ENCODE peak calls at places on chromosome 1, in eight cellular contexts. One of them, this sample, is unnamed.

GRCh38 chr1:32361674-32362473 is 411 bp downstream of the FAM229A start:
- DNase-seq in OCI-LY7: no peak
- DNase-seq in fibroblast of mammary gland: peak; percentile 34
- DNase-seq in CD4-positive, alpha-beta T cell: no peak
- DNase-seq in omental fat pad: no peak
- DNase-seq in heart left ventricle: peak; percentile 79
- DNase-seq in cardiac muscle cell: peak; percentile 62
- DNase-seq in GM20000: peak; percentile 74
- DNase-seq in this sample: peak; percentile 47

GRCh38 chr1:59170659-59171058 is 126.2 kb upstream of the FGGY start:
- DNase-seq in OCI-LY7: no peak
- DNase-seq in fibroblast of mammary gland: no peak
- DNase-seq in heart left ventricle: no peak
- DNase-seq in cardiac muscle cell: no peak
- DNase-seq in omental fat pad: no peak
- DNase-seq in CD4-positive, alpha-beta T cell: no peak
- DNase-seq in GM20000: no peak
- DNase-seq in this sample: no peak

GRCh38 chr1:30914931-30915330 is 6.4 kb upstream of the SDC3 start:
- DNase-seq in omental fat pad: no peak
- DNase-seq in OCI-LY7: no peak
- DNase-seq in GM20000: no peak
- DNase-seq in fibroblast of mammary gland: no peak
- DNase-seq in cardiac muscle cell: no peak
- DNase-seq in CD4-positive, alpha-beta T cell: no peak
- DNase-seq in heart left ventricle: no peak
- DNase-seq in this sample: no peak

GRCh38 chr1:201791775-201792166 is 37.2 kb upstream of the IPO9 start:
- DNase-seq in OCI-LY7: no peak
- DNase-seq in omental fat pad: no peak
- DNase-seq in fibroblast of mammary gland: peak; percentile 77
- DNase-seq in CD4-positive, alpha-beta T cell: no peak
- DNase-seq in cardiac muscle cell: no peak
- DNase-seq in heart left ventricle: peak; percentile 75
- DNase-seq in GM20000: no peak
- DNase-seq in this sample: no peak

GRCh38 chr1:21247892-21248715 is 42.2 kb downstream of the ECE1 start:
- DNase-seq in OCI-LY7: no peak
- DNase-seq in heart left ventricle: no peak
- DNase-seq in CD4-positive, alpha-beta T cell: no peak
- DNase-seq in fibroblast of mammary gland: no peak
- DNase-seq in GM20000: no peak
- DNase-seq in cardiac muscle cell: no peak
- DNase-seq in omental fat pad: no peak
- DNase-seq in this sample: no peak

GRCh38 chr1:14765773-14766172 is 167.3 kb downstream of the KAZN start:
- DNase-seq in cardiac muscle cell: no peak
- DNase-seq in CD4-positive, alpha-beta T cell: no peak
- DNase-seq in fibroblast of mammary gland: no peak
- DNase-seq in GM20000: no peak
- DNase-seq in omental fat pad: no peak
- DNase-seq in OCI-LY7: no peak
- DNase-seq in heart left ventricle: no peak
- DNase-seq in this sample: no peak

GRCh38 chr1:24909388-24909898 is 20.6 kb downstream of the RUNX3 start:
- DNase-seq in fibroblast of mammary gland: peak; percentile 89
- DNase-seq in OCI-LY7: no peak
- DNase-seq in heart left ventricle: no peak
- DNase-seq in GM20000: no peak
- DNase-seq in omental fat pad: no peak
- DNase-seq in CD4-positive, alpha-beta T cell: no peak
- DNase-seq in cardiac muscle cell: peak; percentile 53
- DNase-seq in this sample: peak; percentile 51

GRCh38 chr1:211133393-211133840 is 531 bp downstream of the KCNH1 start:
- DNase-seq in cardiac muscle cell: peak; percentile 38
- DNase-seq in heart left ventricle: no peak
- DNase-seq in fibroblast of mammary gland: no peak
- DNase-seq in OCI-LY7: no peak
- DNase-seq in CD4-positive, alpha-beta T cell: peak; percentile 8
- DNase-seq in GM20000: no peak
- DNase-seq in omental fat pad: no peak
- DNase-seq in this sample: no peak

GRCh38 chr1:42925132-42925769 is 33.4 kb downstream of the SLC2A1 start:
- DNase-seq in GM20000: no peak
- DNase-seq in cardiac muscle cell: no peak
- DNase-seq in fibroblast of mammary gland: no peak
- DNase-seq in heart left ventricle: no peak
- DNase-seq in CD4-positive, alpha-beta T cell: no peak
- DNase-seq in OCI-LY7: no peak
- DNase-seq in omental fat pad: no peak
- DNase-seq in this sample: no peak

GRCh38 chr1:61552630-61553029 is 172.3 kb downstream of the TM2D1 start:
- DNase-seq in heart left ventricle: no peak
- DNase-seq in GM20000: no peak
- DNase-seq in cardiac muscle cell: no peak
- DNase-seq in omental fat pad: no peak
- DNase-seq in CD4-positive, alpha-beta T cell: no peak
- DNase-seq in OCI-LY7: no peak
- DNase-seq in fibroblast of mammary gland: no peak
- DNase-seq in this sample: no peak

GRCh38 chr1:21337931-21338567 is 47.8 kb upstream of the ECE1 start:
- DNase-seq in OCI-LY7: no peak
- DNase-seq in cardiac muscle cell: no peak
- DNase-seq in heart left ventricle: peak; percentile 86
- DNase-seq in GM20000: no peak
- DNase-seq in omental fat pad: peak; percentile 54
- DNase-seq in fibroblast of mammary gland: peak; percentile 89
- DNase-seq in CD4-positive, alpha-beta T cell: no peak
- DNase-seq in this sample: no peak

GRCh38 chr1:217139513-217139912 is 416.3 kb upstream of the ESRRG start:
- DNase-seq in cardiac muscle cell: peak; percentile 78
- DNase-seq in GM20000: no peak
- DNase-seq in heart left ventricle: no peak
- DNase-seq in OCI-LY7: no peak
- DNase-seq in CD4-positive, alpha-beta T cell: no peak
- DNase-seq in fibroblast of mammary gland: no peak
- DNase-seq in omental fat pad: no peak
- DNase-seq in this sample: no peak

GRCh38 chr1:167629681-167630567 is at the start of gene RCSD1:
- DNase-seq in heart left ventricle: peak; percentile 83
- DNase-seq in CD4-positive, alpha-beta T cell: peak; percentile 54
- DNase-seq in cardiac muscle cell: peak; percentile 79
- DNase-seq in omental fat pad: no peak
- DNase-seq in OCI-LY7: peak; percentile 76
- DNase-seq in GM20000: peak; percentile 85
- DNase-seq in fibroblast of mammary gland: no peak
- DNase-seq in this sample: peak; percentile 28

GRCh38 chr1:91751281-91751680 is 134.7 kb downstream of the TGFBR3 start:
- DNase-seq in fibroblast of mammary gland: peak; percentile 91
- DNase-seq in heart left ventricle: no peak
- DNase-seq in omental fat pad: no peak
- DNase-seq in CD4-positive, alpha-beta T cell: no peak
- DNase-seq in OCI-LY7: no peak
- DNase-seq in cardiac muscle cell: no peak
- DNase-seq in GM20000: no peak
- DNase-seq in this sample: no peak

GRCh38 chr1:64426691-64427090 is 43.2 kb upstream of the CACHD1 start:
- DNase-seq in heart left ventricle: no peak
- DNase-seq in omental fat pad: no peak
- DNase-seq in fibroblast of mammary gland: no peak
- DNase-seq in OCI-LY7: no peak
- DNase-seq in GM20000: no peak
- DNase-seq in CD4-positive, alpha-beta T cell: no peak
- DNase-seq in cardiac muscle cell: no peak
- DNase-seq in this sample: no peak

GRCh38 chr1:143691400-143691891 is 280.3 kb downstream of the FAM72C start:
- DNase-seq in GM20000: no peak
- DNase-seq in cardiac muscle cell: no peak
- DNase-seq in omental fat pad: no peak
- DNase-seq in fibroblast of mammary gland: peak; percentile 65
- DNase-seq in CD4-positive, alpha-beta T cell: no peak
- DNase-seq in OCI-LY7: no peak
- DNase-seq in heart left ventricle: no peak
- DNase-seq in this sample: no peak

GRCh38 chr1:64995316-64995715 is 29.0 kb upstream of the JAK1 start:
- DNase-seq in fibroblast of mammary gland: no peak
- DNase-seq in GM20000: no peak
- DNase-seq in heart left ventricle: no peak
- DNase-seq in omental fat pad: no peak
- DNase-seq in CD4-positive, alpha-beta T cell: no peak
- DNase-seq in cardiac muscle cell: no peak
- DNase-seq in OCI-LY7: no peak
- DNase-seq in this sample: no peak

GRCh38 chr1:115170396-115170795 is 81.1 kb upstream of the TSPAN2 start:
- DNase-seq in OCI-LY7: no peak
- DNase-seq in CD4-positive, alpha-beta T cell: no peak
- DNase-seq in omental fat pad: no peak
- DNase-seq in heart left ventricle: no peak
- DNase-seq in cardiac muscle cell: no peak
- DNase-seq in GM20000: no peak
- DNase-seq in fibroblast of mammary gland: no peak
- DNase-seq in this sample: no peak

GRCh38 chr1:196651637-196652215 is at the start of gene CFH:
- DNase-seq in cardiac muscle cell: no peak
- DNase-seq in OCI-LY7: no peak
- DNase-seq in GM20000: no peak
- DNase-seq in omental fat pad: no peak
- DNase-seq in heart left ventricle: no peak
- DNase-seq in CD4-positive, alpha-beta T cell: no peak
- DNase-seq in fibroblast of mammary gland: peak; percentile 81
- DNase-seq in this sample: no peak

GRCh38 chr1:90476994-90477393 is 240.1 kb downstream of the BARHL2 start:
- DNase-seq in heart left ventricle: no peak
- DNase-seq in fibroblast of mammary gland: no peak
- DNase-seq in CD4-positive, alpha-beta T cell: no peak
- DNase-seq in omental fat pad: no peak
- DNase-seq in cardiac muscle cell: no peak
- DNase-seq in OCI-LY7: no peak
- DNase-seq in GM20000: no peak
- DNase-seq in this sample: no peak

GRCh38 chr1:235532350-235532749 is 28.1 kb upstream of the B3GALNT2 start:
- DNase-seq in OCI-LY7: no peak
- DNase-seq in GM20000: no peak
- DNase-seq in omental fat pad: no peak
- DNase-seq in CD4-positive, alpha-beta T cell: no peak
- DNase-seq in fibroblast of mammary gland: peak; percentile 57
- DNase-seq in heart left ventricle: no peak
- DNase-seq in cardiac muscle cell: no peak
- DNase-seq in this sample: no peak

GRCh38 chr1:88890790-88891317 is 513 bp downstream of the GTF2B start:
- DNase-seq in cardiac muscle cell: peak; percentile 62
- DNase-seq in omental fat pad: no peak
- DNase-seq in CD4-positive, alpha-beta T cell: peak; percentile 21
- DNase-seq in heart left ventricle: no peak
- DNase-seq in OCI-LY7: peak; percentile 31
- DNase-seq in GM20000: peak; percentile 34
- DNase-seq in fibroblast of mammary gland: peak; percentile 44
- DNase-seq in this sample: peak; percentile 18

GRCh38 chr1:112522621-112523020 is 13.9 kb downstream of the WNT2B start:
- DNase-seq in CD4-positive, alpha-beta T cell: no peak
- DNase-seq in omental fat pad: no peak
- DNase-seq in fibroblast of mammary gland: peak; percentile 93
- DNase-seq in heart left ventricle: no peak
- DNase-seq in OCI-LY7: no peak
- DNase-seq in cardiac muscle cell: no peak
- DNase-seq in GM20000: no peak
- DNase-seq in this sample: no peak

GRCh38 chr1:205670611-205671430 is 9.5 kb downstream of the SLC45A3 start:
- DNase-seq in CD4-positive, alpha-beta T cell: no peak
- DNase-seq in omental fat pad: no peak
- DNase-seq in cardiac muscle cell: peak; percentile 47
- DNase-seq in heart left ventricle: no peak
- DNase-seq in GM20000: peak; percentile 38
- DNase-seq in fibroblast of mammary gland: no peak
- DNase-seq in OCI-LY7: no peak
- DNase-seq in this sample: no peak

GRCh38 chr1:115706774-115707425 is 61.6 kb downstream of the CASQ2 start:
- DNase-seq in heart left ventricle: no peak
- DNase-seq in fibroblast of mammary gland: peak; percentile 62
- DNase-seq in cardiac muscle cell: peak; percentile 89
- DNase-seq in OCI-LY7: peak; percentile 57
- DNase-seq in GM20000: peak; percentile 40
- DNase-seq in CD4-positive, alpha-beta T cell: no peak
- DNase-seq in omental fat pad: no peak
- DNase-seq in this sample: no peak

DNA sequence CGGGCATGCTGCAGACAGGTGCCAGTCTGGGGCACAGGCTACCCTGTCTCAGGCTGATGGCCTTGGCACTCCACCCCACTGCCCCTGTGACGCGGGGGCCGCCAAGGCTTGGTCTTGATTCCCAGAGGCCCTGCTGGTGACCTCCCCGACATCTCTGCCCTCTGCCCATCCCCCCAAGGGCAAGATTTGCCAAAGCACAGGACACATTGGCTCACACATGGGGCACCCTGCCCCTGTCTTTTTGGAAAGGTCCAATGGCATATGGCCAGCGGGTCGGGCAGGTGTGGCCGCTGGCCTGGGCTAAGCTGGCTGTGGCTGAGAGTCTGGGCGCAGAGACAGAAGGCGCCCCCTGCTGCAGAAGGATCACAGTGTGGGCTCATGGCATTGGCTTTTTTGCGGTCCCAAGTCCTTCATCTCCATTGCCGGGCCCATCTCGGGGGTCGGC is 4.6 kb downstream of the MIB2 start:
- DNase-seq in heart left ventricle: peak; percentile 65
- DNase-seq in omental fat pad: no peak
- DNase-seq in GM20000: no peak
- DNase-seq in cardiac muscle cell: no peak
- DNase-seq in fibroblast of mammary gland: no peak
- DNase-seq in OCI-LY7: peak; percentile 27
- DNase-seq in CD4-positive, alpha-beta T cell: no peak
- DNase-seq in this sample: no peak
- TF ChIP-seq CTCF in heart left ventricle: no peak
- TF ChIP-seq CTCF in omental fat pad: no peak
- TF ChIP-seq CTCF in GM20000: peak; percentile 7
- TF ChIP-seq CTCF in cardiac muscle cell: peak; percentile 37
- TF ChIP-seq CTCF in fibroblast of mammary gland: peak; percentile 24
- TF ChIP-seq CTCF in OCI-LY7: peak; percentile 71
- TF ChIP-seq CTCF in CD4-positive, alpha-beta T cell: no peak
- TF ChIP-seq CTCF in this sample: peak; percentile 24

GRCh38 chr1:159835862-159836518 is 9.3 kb downstream of the SLAMF8 start:
- DNase-seq in omental fat pad: no peak
- DNase-seq in GM20000: no peak
- DNase-seq in heart left ventricle: no peak
- DNase-seq in cardiac muscle cell: no peak
- DNase-seq in fibroblast of mammary gland: peak; percentile 32
- DNase-seq in OCI-LY7: peak; percentile 2
- DNase-seq in CD4-positive, alpha-beta T cell: no peak
- DNase-seq in this sample: no peak
- TF ChIP-seq CTCF in omental fat pad: no peak
- TF ChIP-seq CTCF in GM20000: no peak
- TF ChIP-seq CTCF in heart left ventricle: peak; percentile 11
- TF ChIP-seq CTCF in cardiac muscle cell: peak; percentile 19
- TF ChIP-seq CTCF in fibroblast of mammary gland: peak; percentile 19
- TF ChIP-seq CTCF in OCI-LY7: peak; percentile 34
- TF ChIP-seq CTCF in CD4-positive, alpha-beta T cell: no peak
- TF ChIP-seq CTCF in this sample: peak; percentile 41

GRCh38 chr1:94334156-94334555 is 84.0 kb upstream of the ABCD3 start:
- DNase-seq in fibroblast of mammary gland: no peak
- DNase-seq in cardiac muscle cell: no peak
- DNase-seq in heart left ventricle: no peak
- DNase-seq in CD4-positive, alpha-beta T cell: no peak
- DNase-seq in omental fat pad: no peak
- DNase-seq in GM20000: no peak
- DNase-seq in OCI-LY7: no peak
- DNase-seq in this sample: no peak
- TF ChIP-seq CTCF in fibroblast of mammary gland: no peak
- TF ChIP-seq CTCF in cardiac muscle cell: no peak
- TF ChIP-seq CTCF in heart left ventricle: no peak
- TF ChIP-seq CTCF in CD4-positive, alpha-beta T cell: no peak
- TF ChIP-seq CTCF in omental fat pad: no peak
- TF ChIP-seq CTCF in GM20000: no peak
- TF ChIP-seq CTCF in OCI-LY7: no peak
- TF ChIP-seq CTCF in this sample: no peak

GRCh38 chr1:161766102-161766981 is at the start of gene ATF6:
- DNase-seq in fibroblast of mammary gland: peak; percentile 95
- DNase-seq in cardiac muscle cell: peak; percentile 87
- DNase-seq in omental fat pad: peak; percentile 78
- DNase-seq in heart left ventricle: peak; percentile 91
- DNase-seq in OCI-LY7: peak; percentile 85
- DNase-seq in CD4-positive, alpha-beta T cell: peak; percentile 71
- DNase-seq in GM20000: peak; percentile 73
- DNase-seq in this sample: peak; percentile 60
- TF ChIP-seq CTCF in fibroblast of mammary gland: no peak
- TF ChIP-seq CTCF in cardiac muscle cell: no peak
- TF ChIP-seq CTCF in omental fat pad: no peak
- TF ChIP-seq CTCF in heart left ventricle: no peak
- TF ChIP-seq CTCF in OCI-LY7: peak; percentile 4
- TF ChIP-seq CTCF in CD4-positive, alpha-beta T cell: no peak
- TF ChIP-seq CTCF in GM20000: no peak
- TF ChIP-seq CTCF in this sample: no peak

This sample was measured in progenitor cell of endocrine pancreas.